ENCODE peak calls at places on chromosomes 3 and 15, in five cellular contexts. J is T-helper 9 cell, Y is T follicular helper cell, E is activated B cell treated with CpG ODN at 0.5 μM for 24 hours, T is epithelial cell of prostate. G is an unnamed sample.

GRCh38 chr3:148227534-148227933 is 470.2 kb upstream of the AGTR1 start:
- DNase-seq in E (no peak), J (no peak), T (no peak), Y (no peak), G (no peak)

GRCh38 chr3:40054568-40055222 is 245.3 kb downstream of the MYRIP start:
- DNase-seq in J (no peak), T (no peak), E (no peak), Y (no peak), G (no peak)

GRCh38 chr15:48806151-48806550 is 4.7 kb downstream of the CEP152 start:
- DNase-seq in Y (no peak), E (no peak), J (no peak), T (no peak), G (no peak)

GRCh38 chr15:68972201-68973065 is 42.1 kb upstream of the NOX5 start:
- DNase-seq in T (no peak), Y (no peak), E (no peak), J (no peak), G (no peak)

GRCh38 chr3:195802795-195803194 is 8.9 kb downstream of the MUC4 start:
- DNase-seq in Y (no peak), T (no peak), J (no peak), E (no peak), G (no peak)

GRCh38 chr3:13865581-13866405 is 14.1 kb downstream of the WNT7A start:
- DNase-seq in Y (no peak), T (no peak), E (no peak), J (no peak), G (no peak)

GRCh38 chr15:39795486-39795885 is 12.8 kb upstream of the FSIP1 start:
- DNase-seq in T (no peak), Y (no peak), E (no peak), J (no peak), G (no peak)

GRCh38 chr3:74643636-74644035 is 29.2 kb upstream of the CNTN3 start:
- DNase-seq in J (no peak), T (no peak), E (no peak), Y (no peak), G (no peak)

GRCh38 chr3:171620825-171621434 is 160.7 kb upstream of the TNIK start:
- DNase-seq in J (no peak), T (no peak), Y (no peak), E (no peak), G (no peak)

GRCh38 chr3:9161811-9162210 is 87.6 kb downstream of the SRGAP3 start:
- DNase-seq in T (no peak), Y (no peak), J (no peak), E (no peak), G (no peak)

GRCh38 chr3:62007036-62007435 is 366.3 kb downstream of the FEZF2 start:
- DNase-seq in T (no peak), E (no peak), J (no peak), Y (no peak), G (no peak)

G was measured in substantia nigra.